ENCODE peak calls at places on chromosomes 1 and 21, in four cellular contexts. Q, B, U and Y are unnamed samples.
A peak's percentile ranks its signal among the peaks of the same experiment; 100 is the strongest.

GRCh38 chr1:22143065-22143514 is at the start of gene WNT4:
- DNase-seq in Q (peak; percentile 75), B (no peak), U (no peak), Y (peak; percentile 70)

GRCh38 chr1:34155851-34156250 is 9.2 kb downstream of the CSMD2 start:
- DNase-seq in U (no peak), Q (no peak), B (no peak), Y (no peak)

GRCh38 chr1:35807614-35808375 is at the start of gene AGO4:
- DNase-seq in Q (peak; percentile 81), B (no peak), U (no peak), Y (peak; percentile 52)

GRCh38 chr21:42316891-42317290 is 1.7 kb upstream of the TFF3 start:
- DNase-seq in B (no peak), U (no peak), Q (no peak), Y (no peak)

GRCh38 chr1:101344745-101345144 is 107.9 kb downstream of the S1PR1 start:
- DNase-seq in B (no peak), Q (no peak), U (no peak), Y (no peak)

GRCh38 chr1:229252228-229252984 is 18.5 kb upstream of the RAB4A start:
- DNase-seq in U (no peak), Q (no peak), B (no peak), Y (no peak)

GRCh38 chr1:116390195-116390594 is 17.2 kb downstream of the ATP1A1 start:
- DNase-seq in B (no peak), U (no peak), Q (no peak), Y (no peak)

GRCh38 chr1:243525085-243525487 is 269.2 kb downstream of the SDCCAG8 start:
- DNase-seq in U (no peak), B (no peak), Q (no peak), Y (no peak)

GRCh38 chr1:225733254-225733653 is 44.4 kb upstream of the SRP9 start:
- DNase-seq in B (no peak), U (no peak), Q (no peak), Y (no peak)

GRCh38 chr1:29876902-29877301 is 640.6 kb downstream of the PTPRU start:
- DNase-seq in U (no peak), B (no peak), Q (no peak), Y (no peak)

GRCh38 chr1:54859687-54860391 is 27.2 kb downstream of the DHCR24 start:
- DNase-seq in B (no peak), U (no peak), Q (no peak), Y (peak; percentile 21)

GRCh38 chr1:224544276-224544675 is 71.8 kb upstream of the CNIH3 start:
- DNase-seq in U (no peak), Q (no peak), B (no peak), Y (no peak)

GRCh38 chr1:228396770-228397453 is 9.7 kb downstream of the TRIM11 start:
- DNase-seq in Q (no peak), U (no peak), B (no peak), Y (no peak)

GRCh38 chr1:178093150-178093957 is 550 bp upstream of the RASAL2 start:
- DNase-seq in B (peak; percentile 90), Q (peak; percentile 97), U (peak; percentile 45), Y (peak; percentile 91)

GRCh38 chr1:62011007-62011406 is 183.6 kb upstream of the L1TD1 start:
- DNase-seq in B (no peak), U (no peak), Q (no peak), Y (no peak)

GRCh38 chr1:233639611-233640010 is 25.7 kb downstream of the KCNK1 start:
- DNase-seq in B (no peak), U (no peak), Q (no peak), Y (no peak)

GRCh38 chr21:27513016-27513415 is 546.1 kb upstream of the ADAMTS5 start:
- DNase-seq in B (no peak), U (no peak), Q (no peak), Y (no peak)

GRCh38 chr1:36583080-36583479 is 100.4 kb upstream of the CSF3R start:
- DNase-seq in U (no peak), B (no peak), Q (no peak), Y (no peak)

GRCh38 chr1:26994020-26994745 is 691 bp downstream of the TRNP1 start:
- DNase-seq in U (no peak), Q (peak; percentile 68), B (no peak), Y (no peak)

GRCh38 chr1:3644273-3644672 is 5.6 kb downstream of the WRAP73 start:
- DNase-seq in U (no peak), Q (no peak), B (no peak), Y (no peak)

GRCh38 chr1:160724445-160725242 is 13.0 kb upstream of the CD48 start:
- DNase-seq in Q (no peak), B (no peak), U (no peak), Y (no peak)

GRCh38 chr1:69858534-69858933 is 290.8 kb downstream of the LRRC7 start:
- DNase-seq in B (no peak), U (no peak), Q (no peak), Y (no peak)

GRCh38 chr1:170133663-170134062 is 12.1 kb upstream of the NTMT2 start:
- DNase-seq in U (no peak), Q (no peak), B (no peak), Y (no peak)

GRCh38 chr1:119617751-119618691 is 30.0 kb downstream of the ZNF697 start:
- DNase-seq in Q (no peak), B (no peak), U (no peak), Y (no peak)

GRCh38 chr1:53738205-53739108 is 507 bp downstream of the GLIS1 start:
- DNase-seq in U (no peak), B (no peak), Q (peak; percentile 23), Y (no peak)

GRCh38 chr1:54716299-54717047 is 812 bp downstream of the TTC4 start:
- DNase-seq in U (peak; percentile 38), Q (no peak), B (no peak), Y (no peak)

GRCh38 chr1:47191940-47192457 is 2.2 kb upstream of the PDZK1IP1 start:
- DNase-seq in Q (no peak), B (no peak), U (no peak), Y (no peak)

GRCh38 chr1:48817505-48818114 is 40.9 kb upstream of the BEND5 start:
- DNase-seq in B (peak; percentile 8), Q (peak; percentile 82), U (no peak), Y (peak; percentile 14)

GRCh38 chr1:40539338-40539737 is 7.9 kb downstream of the ZNF684 start:
- DNase-seq in B (no peak), Q (no peak), U (no peak), Y (no peak)

GRCh38 chr1:234726359-234726836 is 116.4 kb upstream of the IRF2BP2 start:
- DNase-seq in Q (no peak), B (no peak), U (no peak), Y (peak; percentile 25)

GRCh38 chr21:32537569-32537881 is 47.8 kb downstream of the TCP10L start:
- DNase-seq in B (no peak), Q (no peak), U (no peak), Y (no peak)

GRCh38 chr21:33033961-33034413 is 8.3 kb downstream of the OLIG2 start:
- DNase-seq in Q (no peak), B (no peak), U (no peak), Y (no peak)

GRCh38 chr1:60664079-60664478 is 418.3 kb upstream of the NFIA start:
- DNase-seq in B (no peak), Q (no peak), U (no peak), Y (no peak)

GRCh38 chr1:202578001-202578500 is 132.2 kb downstream of the SYT2 start:
- DNase-seq in B (no peak), Q (no peak), U (no peak), Y (no peak)
- H3K4me2 ChIP-seq in B (no peak overlapping the region), Q (peak overlapping the region; percentile 30), U (peak overlapping the region; percentile 47), Y (peak overlapping the region; percentile 30)

GRCh38 chr1:200290010-200290685 is 119.7 kb downstream of the ZNF281 start:
- DNase-seq in U (no peak), Q (no peak), B (peak; percentile 37), Y (no peak)
- H3K4me2 ChIP-seq in U (no peak overlapping the region), Q (no peak overlapping the region), B (no peak overlapping the region), Y (no peak overlapping the region)

DNA sequence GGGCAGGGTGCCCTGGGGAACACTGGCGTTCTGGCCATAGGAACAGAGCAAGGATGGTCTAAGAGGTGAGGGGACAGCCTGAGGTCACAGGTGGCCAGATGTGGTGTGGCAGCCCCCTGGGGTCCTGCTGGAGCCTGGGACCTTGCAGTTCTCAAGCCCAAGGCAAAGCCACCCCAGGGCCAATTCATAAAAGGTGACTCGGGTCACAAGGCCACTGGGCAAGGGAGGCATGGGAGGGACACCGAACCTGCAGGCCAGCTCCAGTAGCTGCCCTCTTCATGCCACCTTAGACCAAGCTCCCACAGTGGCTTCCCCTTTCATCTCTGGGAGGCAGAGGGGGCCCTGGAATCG is 19.3 kb downstream of the TNFRSF25 start:
- DNase-seq in Q (no peak), U (no peak), B (no peak), Y (no peak)
- H3K4me2 ChIP-seq in Q (peak overlapping the region; percentile 81), U (no peak overlapping the region), B (peak overlapping the region; percentile 95), Y (no peak overlapping the region)

DNA sequence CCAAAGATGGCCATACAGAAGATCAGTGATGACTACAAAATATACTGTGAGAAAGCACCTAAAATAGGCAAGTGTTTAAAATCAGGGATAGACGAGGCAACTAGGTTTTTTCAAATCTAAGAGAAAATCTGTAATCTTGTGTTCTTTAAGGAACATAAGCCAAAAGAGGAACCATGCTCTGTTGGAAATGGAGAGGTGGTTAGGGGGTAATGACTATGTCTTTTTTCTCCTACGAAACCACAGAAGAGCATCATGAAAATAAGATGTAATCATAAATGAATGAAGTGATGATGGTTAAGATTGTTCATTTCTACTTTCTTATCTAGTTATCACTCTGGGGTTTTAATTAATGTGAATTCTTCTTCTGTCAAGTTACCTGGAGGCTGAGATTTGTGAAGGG is 43.1 kb downstream of the RGSL1 start:
- DNase-seq in B (no peak), Q (no peak), U (no peak), Y (no peak)
- H3K4me2 ChIP-seq in B (no peak overlapping the region), Q (no peak overlapping the region), U (no peak overlapping the region), Y (no peak overlapping the region)

GRCh38 chr1:109877776-109878175 is 32.9 kb upstream of the CSF1 start:
- DNase-seq in Q (no peak), B (no peak), U (no peak), Y (no peak)
- H3K4me2 ChIP-seq in Q (peak overlapping the region; percentile 69), B (no peak overlapping the region), U (no peak overlapping the region), Y (peak overlapping the region; percentile 73)

DNA sequence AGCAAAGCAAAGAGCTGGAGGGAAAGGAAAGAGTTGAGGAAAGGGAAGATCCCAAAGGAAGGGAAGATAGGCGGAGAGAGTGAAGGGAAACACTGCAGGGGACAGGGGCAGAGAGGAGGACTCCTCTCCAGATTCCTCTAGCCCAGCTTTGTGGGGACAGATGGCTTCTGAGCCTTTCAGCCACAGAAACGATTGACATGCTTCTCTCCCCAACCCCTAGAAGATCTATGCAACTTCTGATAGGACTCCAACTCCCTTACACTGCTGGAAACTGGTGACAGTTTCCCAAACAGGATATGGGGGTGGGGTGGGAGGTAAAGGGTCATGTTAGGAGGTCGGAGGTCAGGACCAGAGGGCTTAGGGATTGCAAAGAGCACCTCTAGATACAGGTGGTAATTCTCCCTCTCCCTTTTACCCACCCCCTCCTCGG is 6.5 kb downstream of the MEX3A start:
- DNase-seq in Q (no peak), B (no peak), U (no peak), Y (no peak)
- H3K4me2 ChIP-seq in Q (no peak overlapping the region), B (no peak overlapping the region), U (no peak overlapping the region), Y (no peak overlapping the region)

GRCh38 chr1:182599339-182599738 is 4.8 kb downstream of the RGS16 start:
- DNase-seq in B (no peak), Q (no peak), U (no peak), Y (no peak)
- H3K4me2 ChIP-seq in B (no peak overlapping the region), Q (no peak overlapping the region), U (no peak overlapping the region), Y (no peak overlapping the region)